ENCODE peak calls at places on chromosomes 7 and 10, in seven cellular contexts. One of them, this sample, is unnamed.

GRCh38 chr10:133353202-133353959 is 4.4 kb downstream of the FUOM start:
- DNase-seq in NCI-H82: no peak
- DNase-seq in activated CD8-positive, alpha-beta T cell treated with anti-CD3 and anti-CD28 coated beads for 36 hours: no peak
- DNase-seq in stomach: no peak
- DNase-seq in T-helper 22 cell: no peak
- DNase-seq in AG08396: no peak
- DNase-seq in nephron progenitor cell: no peak
- DNase-seq in this sample: no peak

GRCh38 chr7:157299613-157300405 is 37.0 kb upstream of the DNAJB6 start:
- DNase-seq in NCI-H82: peak
- DNase-seq in activated CD8-positive, alpha-beta T cell treated with anti-CD3 and anti-CD28 coated beads for 36 hours: peak
- DNase-seq in stomach: no peak
- DNase-seq in T-helper 22 cell: peak
- DNase-seq in AG08396: peak
- DNase-seq in nephron progenitor cell: peak
- DNase-seq in this sample: no peak

GRCh38 chr7:138239244-138239643 is 163.0 kb downstream of the AKR1D1 start:
- DNase-seq in NCI-H82: no peak
- DNase-seq in activated CD8-positive, alpha-beta T cell treated with anti-CD3 and anti-CD28 coated beads for 36 hours: no peak
- DNase-seq in stomach: no peak
- DNase-seq in T-helper 22 cell: no peak
- DNase-seq in AG08396: no peak
- DNase-seq in nephron progenitor cell: no peak
- DNase-seq in this sample: peak

GRCh38 chr10:88113232-88113631 is 249.8 kb downstream of the PTEN start:
- DNase-seq in NCI-H82: no peak
- DNase-seq in activated CD8-positive, alpha-beta T cell treated with anti-CD3 and anti-CD28 coated beads for 36 hours: no peak
- DNase-seq in stomach: no peak
- DNase-seq in T-helper 22 cell: no peak
- DNase-seq in AG08396: no peak
- DNase-seq in nephron progenitor cell: no peak
- DNase-seq in this sample: no peak

GRCh38 chr7:100567045-100567730 is 6.5 kb downstream of the SAP25 start:
- DNase-seq in NCI-H82: no peak
- DNase-seq in activated CD8-positive, alpha-beta T cell treated with anti-CD3 and anti-CD28 coated beads for 36 hours: peak
- DNase-seq in stomach: no peak
- DNase-seq in T-helper 22 cell: no peak
- DNase-seq in AG08396: no peak
- DNase-seq in nephron progenitor cell: no peak
- DNase-seq in this sample: no peak

GRCh38 chr10:1159131-1160061 is 103.2 kb downstream of the WDR37 start:
- DNase-seq in NCI-H82: no peak
- DNase-seq in activated CD8-positive, alpha-beta T cell treated with anti-CD3 and anti-CD28 coated beads for 36 hours: no peak
- DNase-seq in stomach: peak
- DNase-seq in T-helper 22 cell: no peak
- DNase-seq in AG08396: no peak
- DNase-seq in nephron progenitor cell: no peak
- DNase-seq in this sample: no peak

GRCh38 chr10:104324931-104325330 is 13.3 kb downstream of the ITPRIP start:
- DNase-seq in NCI-H82: no peak
- DNase-seq in activated CD8-positive, alpha-beta T cell treated with anti-CD3 and anti-CD28 coated beads for 36 hours: no peak
- DNase-seq in stomach: no peak
- DNase-seq in T-helper 22 cell: no peak
- DNase-seq in AG08396: no peak
- DNase-seq in nephron progenitor cell: no peak
- DNase-seq in this sample: no peak

GRCh38 chr10:118798186-118798811 is 43.5 kb upstream of the CACUL1 start:
- DNase-seq in NCI-H82: no peak
- DNase-seq in activated CD8-positive, alpha-beta T cell treated with anti-CD3 and anti-CD28 coated beads for 36 hours: no peak
- DNase-seq in stomach: no peak
- DNase-seq in T-helper 22 cell: no peak
- DNase-seq in AG08396: no peak
- DNase-seq in nephron progenitor cell: no peak
- DNase-seq in this sample: peak

GRCh38 chr7:12322287-12322902 is 81.3 kb downstream of the VWDE start:
- DNase-seq in NCI-H82: peak
- DNase-seq in activated CD8-positive, alpha-beta T cell treated with anti-CD3 and anti-CD28 coated beads for 36 hours: peak
- DNase-seq in stomach: no peak
- DNase-seq in T-helper 22 cell: no peak
- DNase-seq in AG08396: no peak
- DNase-seq in nephron progenitor cell: no peak
- DNase-seq in this sample: peak

GRCh38 chr10:105243381-105243780 is 602.3 kb downstream of the SORCS3 start:
- DNase-seq in NCI-H82: no peak
- DNase-seq in activated CD8-positive, alpha-beta T cell treated with anti-CD3 and anti-CD28 coated beads for 36 hours: no peak
- DNase-seq in stomach: no peak
- DNase-seq in T-helper 22 cell: no peak
- DNase-seq in AG08396: no peak
- DNase-seq in nephron progenitor cell: no peak
- DNase-seq in this sample: peak

GRCh38 chr7:71871446-71871845 is 540.7 kb downstream of the CALN1 start:
- DNase-seq in NCI-H82: peak
- DNase-seq in activated CD8-positive, alpha-beta T cell treated with anti-CD3 and anti-CD28 coated beads for 36 hours: no peak
- DNase-seq in stomach: no peak
- DNase-seq in T-helper 22 cell: no peak
- DNase-seq in AG08396: no peak
- DNase-seq in nephron progenitor cell: no peak
- DNase-seq in this sample: no peak

This sample was measured in bronchial epithelial cell.